ENCODE peak calls at places on chromosomes 7 and 10, in four cellular contexts. I is HCT116, Y is K562, O is HepG2. K is an unnamed sample.

GRCh38 chr10:89543841-89544240 is 8.4 kb upstream of the SLC16A12 start:
- DNase-seq in I (no peak), Y (no peak), O (peak; percentile 12), K (no peak)

GRCh38 chr10:102119417-102120141 is 589 bp downstream of the LDB1 start:
- DNase-seq in I (peak; percentile 59), Y (peak; percentile 82), O (no peak), K (no peak)

GRCh38 chr10:55476129-55476528 is 675.1 kb upstream of the PCDH15 start:
- DNase-seq in I (no peak), Y (no peak), O (no peak), K (no peak)

GRCh38 chr10:89391882-89392756 is at the start of gene IFIT1:
- DNase-seq in I (peak; percentile 68), Y (peak; percentile 51), O (peak; percentile 82), K (no peak)

GRCh38 chr10:80739963-80740715 is 202.4 kb downstream of the SH2D4B start:
- DNase-seq in I (no peak), Y (peak; percentile 85), O (no peak), K (no peak)

GRCh38 chr7:16318989-16319915 is 102.1 kb downstream of the CRPPA start:
- DNase-seq in I (peak; percentile 81), Y (no peak), O (no peak), K (no peak)

GRCh38 chr7:131096267-131096927 is 231.3 kb upstream of the MKLN1 start:
- DNase-seq in I (no peak), Y (no peak), O (peak; percentile 52), K (no peak)

GRCh38 chr7:53811555-53812079 is 730.6 kb upstream of the VSTM2A start:
- DNase-seq in I (no peak), Y (peak; percentile 92), O (no peak), K (no peak)

GRCh38 chr10:7666253-7667023 is at the start of gene ITIH5:
- DNase-seq in I (no peak), Y (no peak), O (no peak), K (no peak)

GRCh38 chr10:104416851-104417250 is 63.2 kb downstream of the CFAP58 start:
- DNase-seq in I (no peak), Y (no peak), O (no peak), K (no peak)

GRCh38 chr10:77801474-77802238 is 124.9 kb downstream of the DLG5 start:
- DNase-seq in I (no peak), Y (no peak), O (no peak), K (no peak)

GRCh38 chr7:156655983-156656382 is 15.4 kb downstream of the RNF32 start:
- DNase-seq in I (no peak), Y (no peak), O (no peak), K (no peak)

GRCh38 chr7:156654511-156655231 is 14.1 kb downstream of the RNF32 start:
- DNase-seq in I (no peak), Y (no peak), O (no peak), K (no peak)

GRCh38 chr7:156652886-156653568 is 12.5 kb downstream of the RNF32 start:
- DNase-seq in I (no peak), Y (no peak), O (peak; percentile 39), K (no peak)

GRCh38 chr7:156656598-156656997 is 16.0 kb downstream of the RNF32 start:
- DNase-seq in I (no peak), Y (no peak), O (no peak), K (no peak)

GRCh38 chr7:156655232-156655628 is 14.7 kb downstream of the RNF32 start:
- DNase-seq in I (no peak), Y (no peak), O (no peak), K (no peak)
- H3K4me1 ChIP-seq in I (peaks cover 2% of the 10 kb centered on the region), Y (peaks cover 14% of the 10 kb centered on the region), O (peaks cover 2% of the 10 kb centered on the region), K (no peaks in the 10 kb centered on the region)

DNA sequence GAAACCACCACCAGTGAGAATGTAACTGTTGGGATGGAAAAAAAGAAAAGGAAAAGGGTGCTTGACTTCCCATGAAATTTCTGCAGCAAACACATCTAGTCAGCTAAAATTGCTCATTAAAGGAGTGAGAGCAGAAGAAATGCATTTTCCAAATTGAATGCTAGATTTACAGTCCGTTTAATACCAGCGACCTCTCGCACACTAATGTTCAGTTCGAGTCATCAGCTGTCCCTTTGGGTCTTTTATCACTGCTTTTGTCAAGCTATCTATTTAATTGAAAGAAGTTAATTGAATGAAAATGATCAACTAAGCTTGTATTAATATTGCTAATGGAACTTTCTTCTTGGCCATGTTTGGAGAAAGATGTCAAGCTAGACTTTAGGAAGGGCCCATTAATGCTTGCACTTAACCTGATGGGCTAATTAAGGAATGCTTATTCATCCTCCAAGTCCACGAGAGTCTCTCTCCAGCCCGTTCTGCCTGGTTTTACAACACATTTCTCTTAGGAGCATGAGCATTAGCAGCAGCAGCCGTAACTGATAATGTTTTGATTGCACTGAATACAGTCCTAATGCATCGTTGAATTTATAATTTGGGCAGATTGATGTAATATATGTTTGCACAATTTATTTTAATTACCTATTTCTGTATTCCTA is 70.2 kb downstream of the UBE3C start:
- DNase-seq in I (no peak), Y (no peak), O (no peak), K (no peak)
- TF ChIP-seq TCF7L2 in I (no peak), Y (no peak), O (no peak), K (no peak)

GRCh38 chr10:114638874-114639625 is 19.0 kb downstream of the ABLIM1 start:
- DNase-seq in I (no peak), Y (no peak), O (no peak), K (no peak)
- TF ChIP-seq POLR2AphosphoS5 in I (no peak), Y (no peak), O (no peak), K (no peak)

GRCh38 chr10:34721201-34721840 is 93.8 kb downstream of the PARD3 start:
- DNase-seq in I (no peak), Y (no peak), O (no peak), K (no peak)

GRCh38 chr10:34719746-34720145 is 95.3 kb downstream of the PARD3 start:
- DNase-seq in I (no peak), Y (no peak), O (no peak), K (no peak)

GRCh38 chr10:34717429-34717828 is 97.7 kb downstream of the PARD3 start:
- DNase-seq in I (no peak), Y (no peak), O (peak; percentile 59), K (no peak)

GRCh38 chr10:34716958-34717357 is 98.1 kb downstream of the PARD3 start:
- DNase-seq in I (no peak), Y (peak; percentile 46), O (no peak), K (no peak)

GRCh38 chr10:34719336-34719735 is 95.8 kb downstream of the PARD3 start:
- DNase-seq in I (no peak), Y (no peak), O (no peak), K (no peak)
- H3K4me1 ChIP-seq in I (peaks cover 40% of the 10 kb centered on the region), Y (peaks cover 5% of the 10 kb centered on the region), O (peaks cover 58% of the 10 kb centered on the region), K (peaks cover 14% of the 10 kb centered on the region)

DNA sequence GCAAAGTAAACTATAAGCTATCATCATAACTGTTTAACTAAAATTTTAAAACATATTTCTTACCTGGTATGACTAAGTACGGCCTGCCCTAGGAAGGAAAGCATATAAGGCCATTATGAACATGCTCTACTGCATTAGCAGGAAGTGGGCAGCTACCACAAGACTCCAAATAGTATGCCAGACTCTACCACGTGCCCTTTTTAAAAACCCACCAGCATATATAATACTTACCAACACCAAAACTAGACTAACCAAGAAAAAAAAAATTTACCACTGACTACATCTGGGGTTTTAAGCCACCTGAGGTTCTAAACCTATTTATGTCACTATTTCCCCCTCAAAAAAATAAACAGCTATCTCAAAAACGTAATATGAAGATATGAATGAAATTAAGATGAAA is 30.1 kb downstream of the NUDCD3 start:
- DNase-seq in I (no peak), Y (no peak), O (no peak), K (no peak)
- TF ChIP-seq TCF7L2 in I (no peak), Y (no peak), O (no peak), K (no peak)